ENCODE peak calls at places on chromosomes 13 and 19, in six cellular contexts. I is heart right ventricle; F is tibial nerve; Z is CD8-positive, alpha-beta memory T cell; G is ovary; A is pancreas. P is an unnamed sample.
A peak's percentile ranks its signal among the peaks of the same experiment; 100 is the strongest.

GRCh38 chr13:86946734-86947133 is 724.4 kb upstream of the SLITRK5 start:
- DNase-seq in I (no peak), F (no peak), Z (no peak), G (no peak), A (no peak), P (no peak)

GRCh38 chr13:110644892-110645521 is 29.7 kb downstream of the NAXD start:
- DNase-seq in I (peak; percentile 57), F (no peak), Z (peak; percentile 27), G (peak; percentile 69), A (no peak), P (peak; percentile 88)

GRCh38 chr19:52336976-52337375 is 933 bp downstream of the ZNF610 start:
- DNase-seq in I (no peak), F (no peak), Z (no peak), G (no peak), A (no peak), P (no peak)

GRCh38 chr19:29928831-29929230 is 13.2 kb upstream of the URI1 start:
- DNase-seq in I (no peak), F (no peak), Z (no peak), G (no peak), A (no peak), P (no peak)

GRCh38 chr19:57560049-57560491 is 407 bp upstream of the ZNF550 start:
- DNase-seq in I (peak; percentile 49), F (no peak), Z (no peak), G (peak; percentile 29), A (no peak), P (no peak)

GRCh38 chr13:79398915-79399314 is 7.1 kb downstream of the RBM26 start:
- DNase-seq in I (no peak), F (no peak), Z (no peak), G (no peak), A (no peak), P (no peak)

GRCh38 chr13:51524846-51525566 is 59.3 kb upstream of the WDFY2 start:
- DNase-seq in I (no peak), F (no peak), Z (no peak), G (no peak), A (no peak), P (no peak)

GRCh38 chr13:36907801-36908200 is 12.2 kb downstream of the SMAD9 start:
- DNase-seq in I (no peak), F (no peak), Z (no peak), G (no peak), A (no peak), P (no peak)

GRCh38 chr13:80312967-80313366 is 28.0 kb downstream of the SPRY2 start:
- DNase-seq in I (no peak), F (no peak), Z (no peak), G (no peak), A (no peak), P (no peak)

GRCh38 chr13:34321986-34322385 is 504.0 kb downstream of the RFC3 start:
- DNase-seq in I (no peak), F (no peak), Z (no peak), G (no peak), A (no peak), P (no peak)

GRCh38 chr19:6773323-6773931 is 919 bp downstream of the VAV1 start:
- DNase-seq in I (peak; percentile 38), F (no peak), Z (peak; percentile 49), G (no peak), A (no peak), P (peak; percentile 67)

GRCh38 chr19:17402982-17403855 is 2.2 kb downstream of the BST2 start:
- DNase-seq in I (peak; percentile 48), F (no peak), Z (no peak), G (peak; percentile 73), A (no peak), P (peak; percentile 85)

GRCh38 chr19:2618611-2619010 is 83.9 kb downstream of the GNG7 start:
- DNase-seq in I (peak; percentile 49), F (peak; percentile 57), Z (peak; percentile 49), G (no peak), A (no peak), P (no peak)

GRCh38 chr19:58003153-58003828 is 671 bp upstream of the ZNF606 start:
- DNase-seq in I (no peak), F (no peak), Z (no peak), G (no peak), A (no peak), P (no peak)

GRCh38 chr13:49444517-49445395 is 682 bp downstream of the SETDB2 start:
- DNase-seq in I (no peak), F (peak; percentile 73), Z (peak; percentile 3), G (no peak), A (no peak), P (no peak)

GRCh38 chr19:17706750-17707181 is 12.5 kb upstream of the MAP1S start:
- DNase-seq in I (no peak), F (no peak), Z (no peak), G (no peak), A (no peak), P (no peak)

GRCh38 chr13:48235100-48235813 is 2.3 kb downstream of the ITM2B start:
- DNase-seq in I (no peak), F (no peak), Z (no peak), G (peak; percentile 39), A (no peak), P (no peak)

GRCh38 chr19:3769494-3769893 is 2.5 kb downstream of the RAX2 start:
- DNase-seq in I (no peak), F (no peak), Z (no peak), G (no peak), A (no peak), P (no peak)

GRCh38 chr19:46748325-46749109 is 2.3 kb upstream of the STRN4 start:
- DNase-seq in I (peak; percentile 73), F (peak; percentile 87), Z (peak; percentile 64), G (peak; percentile 79), A (peak; percentile 86), P (peak; percentile 56)

GRCh38 chr13:28574617-28575142 is 79.8 kb upstream of the FLT1 start:
- DNase-seq in I (no peak), F (no peak), Z (no peak), G (no peak), A (no peak), P (no peak)

GRCh38 chr19:55674841-55675660 is at the start of gene EPN1:
- DNase-seq in I (peak; percentile 98), F (peak; percentile 89), Z (peak; percentile 98), G (peak; percentile 97), A (peak; percentile 96), P (peak; percentile 97)

GRCh38 chr13:83499286-83499685 is 383.0 kb downstream of the SLITRK1 start:
- DNase-seq in I (no peak), F (no peak), Z (no peak), G (no peak), A (no peak), P (no peak)

GRCh38 chr19:51096473-51097165 is 11.6 kb downstream of the CTU1 start:
- DNase-seq in I (no peak), F (no peak), Z (no peak), G (no peak), A (no peak), P (no peak)

GRCh38 chr19:13621413-13621812 is 115.1 kb upstream of the CACNA1A start:
- DNase-seq in I (no peak), F (no peak), Z (no peak), G (no peak), A (no peak), P (no peak)
- H3K27ac ChIP-seq in I (no peak overlapping the region), F (no peak overlapping the region), Z (no peak overlapping the region), G (no peak overlapping the region), A (no peak overlapping the region), P (no peak overlapping the region)

GRCh38 chr19:41769608-41770007 is 14.3 kb downstream of the CEACAM6 start:
- DNase-seq in I (no peak), F (no peak), Z (no peak), G (no peak), A (no peak), P (no peak)

GRCh38 chr19:41776700-41777099 is 19.7 kb upstream of the CEACAM3 start:
- DNase-seq in I (no peak), F (no peak), Z (no peak), G (no peak), A (no peak), P (no peak)

GRCh38 chr19:41771410-41771809 is 16.1 kb downstream of the CEACAM6 start:
- DNase-seq in I (no peak), F (no peak), Z (no peak), G (no peak), A (no peak), P (no peak)

GRCh38 chr19:41774515-41774980 is 19.2 kb downstream of the CEACAM6 start:
- DNase-seq in I (no peak), F (no peak), Z (peak; percentile 9), G (no peak), A (no peak), P (peak; percentile 82)
- H3K27me3 ChIP-seq in I (peaks cover 32% of the 10 kb centered on the region), F (no peaks in the 10 kb centered on the region), Z (peaks cover 13% of the 10 kb centered on the region), G (no peaks in the 10 kb centered on the region), A (no peaks in the 10 kb centered on the region), P (no peaks in the 10 kb centered on the region)

GRCh38 chr19:35105047-35105410 is 10.6 kb upstream of the FXYD3 start:
- DNase-seq in I (no peak), F (no peak), Z (no peak), G (no peak), A (no peak), P (no peak)

GRCh38 chr19:35107541-35107939 is 8.1 kb upstream of the FXYD3 start:
- DNase-seq in I (no peak), F (peak; percentile 51), Z (no peak), G (no peak), A (no peak), P (no peak)

GRCh38 chr19:35105411-35106290 is 10.0 kb upstream of the FXYD3 start:
- DNase-seq in I (no peak), F (no peak), Z (no peak), G (no peak), A (no peak), P (no peak)

GRCh38 chr19:35106898-35107540 is 8.6 kb upstream of the FXYD3 start:
- DNase-seq in I (no peak), F (no peak), Z (no peak), G (no peak), A (no peak), P (no peak)

DNA sequence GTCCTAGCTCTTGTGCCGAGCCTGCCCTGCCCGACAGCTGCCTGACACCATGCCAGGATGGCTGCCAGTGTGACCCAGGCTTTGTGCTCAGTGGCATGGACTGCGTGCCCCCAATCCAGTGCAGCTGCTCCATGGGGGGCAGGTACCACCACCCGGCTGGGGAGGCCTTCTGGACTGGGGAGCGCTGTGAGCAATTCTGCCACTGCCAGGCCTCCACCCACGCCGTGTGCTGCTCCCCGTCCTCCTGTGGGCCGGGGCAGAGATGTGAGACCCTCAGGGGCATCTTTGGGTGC is 9.4 kb upstream of the FXYD3 start:
- DNase-seq in I (no peak), F (no peak), Z (no peak), G (no peak), A (no peak), P (peak; percentile 71)
- H3K27ac ChIP-seq in I (no peak overlapping the region), F (peak overlapping the region; percentile 96), Z (no peak overlapping the region), G (no peak overlapping the region), A (no peak overlapping the region), P (no peak overlapping the region)

GRCh38 chr19:375395-376110 is 31.0 kb upstream of the MIER2 start:
- DNase-seq in I (no peak), F (no peak), Z (no peak), G (no peak), A (no peak), P (no peak)

GRCh38 chr19:379796-380195 is 29.2 kb downstream of the C2CD4C start:
- DNase-seq in I (no peak), F (no peak), Z (no peak), G (no peak), A (no peak), P (no peak)

GRCh38 chr19:376111-376470 is 31.5 kb upstream of the MIER2 start:
- DNase-seq in I (no peak), F (no peak), Z (no peak), G (no peak), A (no peak), P (no peak)

GRCh38 chr19:377801-378581 is 31.0 kb downstream of the C2CD4C start:
- DNase-seq in I (no peak), F (no peak), Z (no peak), G (no peak), A (no peak), P (no peak)

GRCh38 chr19:378706-379105 is 30.2 kb downstream of the C2CD4C start:
- DNase-seq in I (no peak), F (no peak), Z (no peak), G (no peak), A (no peak), P (no peak)
- H3K27me3 ChIP-seq in I (peaks cover 17% of the 10 kb centered on the region), F (no peaks in the 10 kb centered on the region), Z (peaks cover 8% of the 10 kb centered on the region), G (no peaks in the 10 kb centered on the region), A (no peaks in the 10 kb centered on the region), P (no peaks in the 10 kb centered on the region)